ENCODE peak calls at places on chromosomes 1 and 21, in nine cellular contexts. One of them, this sample, is unnamed.

GRCh38 chr1:10694274-10694632 is 102.2 kb downstream of the CASZ1 start:
- DNase-seq in DND-41: no peak
- DNase-seq in H7: no peak
- DNase-seq in stromal cell of bone marrow: no peak
- DNase-seq in T-helper 9 cell: peak; percentile 54
- DNase-seq in NCI-H1092: peak; percentile 69
- DNase-seq in right atrium auricular region: no peak
- DNase-seq in stimulated activated CD4-positive, alpha-beta T cell treated with anti-CD3 and anti-CD28 coated beads, Interleukin-15, amount 100 ng/mL, for 24 hours: peak; percentile 64
- DNase-seq in ELR: peak; percentile 40
- DNase-seq in this sample: no peak

GRCh38 chr1:4825841-4826450 is 171.5 kb downstream of the AJAP1 start:
- DNase-seq in NCI-H1092: no peak
- DNase-seq in stimulated activated CD4-positive, alpha-beta T cell treated with anti-CD3 and anti-CD28 coated beads, Interleukin-15, amount 100 ng/mL, for 24 hours: no peak
- DNase-seq in T-helper 9 cell: no peak
- DNase-seq in H7: peak; percentile 64
- DNase-seq in right atrium auricular region: no peak
- DNase-seq in stromal cell of bone marrow: no peak
- DNase-seq in ELR: no peak
- DNase-seq in DND-41: no peak
- DNase-seq in this sample: no peak

GRCh38 chr1:39268112-39268581 is 63.7 kb downstream of the MACF1 start:
- DNase-seq in ELR: peak; percentile 79
- DNase-seq in stromal cell of bone marrow: peak; percentile 89
- DNase-seq in DND-41: no peak
- DNase-seq in H7: no peak
- DNase-seq in right atrium auricular region: peak; percentile 71
- DNase-seq in stimulated activated CD4-positive, alpha-beta T cell treated with anti-CD3 and anti-CD28 coated beads, Interleukin-15, amount 100 ng/mL, for 24 hours: peak; percentile 12
- DNase-seq in T-helper 9 cell: no peak
- DNase-seq in NCI-H1092: peak; percentile 79
- DNase-seq in this sample: no peak

GRCh38 chr21:34707876-34708325 is 39.1 kb downstream of the CLIC6 start:
- DNase-seq in T-helper 9 cell: no peak
- DNase-seq in right atrium auricular region: no peak
- DNase-seq in ELR: no peak
- DNase-seq in DND-41: peak; percentile 57
- DNase-seq in NCI-H1092: no peak
- DNase-seq in stromal cell of bone marrow: no peak
- DNase-seq in H7: no peak
- DNase-seq in stimulated activated CD4-positive, alpha-beta T cell treated with anti-CD3 and anti-CD28 coated beads, Interleukin-15, amount 100 ng/mL, for 24 hours: peak; percentile 68
- DNase-seq in this sample: no peak

GRCh38 chr21:43971201-43971991 is 40.7 kb upstream of the TRAPPC10 start:
- DNase-seq in right atrium auricular region: no peak
- DNase-seq in DND-41: no peak
- DNase-seq in stimulated activated CD4-positive, alpha-beta T cell treated with anti-CD3 and anti-CD28 coated beads, Interleukin-15, amount 100 ng/mL, for 24 hours: no peak
- DNase-seq in ELR: no peak
- DNase-seq in T-helper 9 cell: no peak
- DNase-seq in H7: peak; percentile 69
- DNase-seq in NCI-H1092: no peak
- DNase-seq in stromal cell of bone marrow: no peak
- DNase-seq in this sample: no peak

GRCh38 chr1:26126321-26127084 is 14.9 kb downstream of the PDIK1L start:
- DNase-seq in NCI-H1092: no peak
- DNase-seq in right atrium auricular region: no peak
- DNase-seq in T-helper 9 cell: peak; percentile 22
- DNase-seq in DND-41: peak; percentile 77
- DNase-seq in stimulated activated CD4-positive, alpha-beta T cell treated with anti-CD3 and anti-CD28 coated beads, Interleukin-15, amount 100 ng/mL, for 24 hours: peak; percentile 36
- DNase-seq in H7: no peak
- DNase-seq in ELR: no peak
- DNase-seq in stromal cell of bone marrow: no peak
- DNase-seq in this sample: no peak

GRCh38 chr1:181483561-181484291 is 409 bp downstream of the CACNA1E start:
- DNase-seq in H7: peak; percentile 65
- DNase-seq in stromal cell of bone marrow: no peak
- DNase-seq in right atrium auricular region: no peak
- DNase-seq in T-helper 9 cell: no peak
- DNase-seq in ELR: no peak
- DNase-seq in stimulated activated CD4-positive, alpha-beta T cell treated with anti-CD3 and anti-CD28 coated beads, Interleukin-15, amount 100 ng/mL, for 24 hours: no peak
- DNase-seq in DND-41: no peak
- DNase-seq in NCI-H1092: no peak
- DNase-seq in this sample: no peak

GRCh38 chr1:44112486-44112885 is 6.1 kb upstream of the KLF17 start:
- DNase-seq in stromal cell of bone marrow: peak; percentile 16
- DNase-seq in right atrium auricular region: peak; percentile 43
- DNase-seq in ELR: peak; percentile 32
- DNase-seq in stimulated activated CD4-positive, alpha-beta T cell treated with anti-CD3 and anti-CD28 coated beads, Interleukin-15, amount 100 ng/mL, for 24 hours: no peak
- DNase-seq in DND-41: no peak
- DNase-seq in NCI-H1092: no peak
- DNase-seq in H7: no peak
- DNase-seq in T-helper 9 cell: no peak
- DNase-seq in this sample: no peak

GRCh38 chr1:46223472-46223943 is 20.4 kb downstream of the LURAP1 start:
- DNase-seq in ELR: peak; percentile 92
- DNase-seq in right atrium auricular region: peak; percentile 81
- DNase-seq in stromal cell of bone marrow: peak; percentile 80
- DNase-seq in stimulated activated CD4-positive, alpha-beta T cell treated with anti-CD3 and anti-CD28 coated beads, Interleukin-15, amount 100 ng/mL, for 24 hours: peak; percentile 74
- DNase-seq in T-helper 9 cell: peak; percentile 31
- DNase-seq in NCI-H1092: peak; percentile 40
- DNase-seq in H7: peak; percentile 73
- DNase-seq in DND-41: peak; percentile 69
- DNase-seq in this sample: no peak

GRCh38 chr1:37861151-37861550 is 1.8 kb upstream of the MTF1 start:
- DNase-seq in NCI-H1092: no peak
- DNase-seq in T-helper 9 cell: no peak
- DNase-seq in right atrium auricular region: no peak
- DNase-seq in ELR: peak; percentile 43
- DNase-seq in stimulated activated CD4-positive, alpha-beta T cell treated with anti-CD3 and anti-CD28 coated beads, Interleukin-15, amount 100 ng/mL, for 24 hours: no peak
- DNase-seq in stromal cell of bone marrow: no peak
- DNase-seq in H7: no peak
- DNase-seq in DND-41: no peak
- DNase-seq in this sample: no peak

GRCh38 chr1:185432943-185433342 is 115.9 kb upstream of the IVNS1ABP start:
- DNase-seq in H7: no peak
- DNase-seq in T-helper 9 cell: no peak
- DNase-seq in DND-41: no peak
- DNase-seq in ELR: no peak
- DNase-seq in stimulated activated CD4-positive, alpha-beta T cell treated with anti-CD3 and anti-CD28 coated beads, Interleukin-15, amount 100 ng/mL, for 24 hours: no peak
- DNase-seq in NCI-H1092: no peak
- DNase-seq in stromal cell of bone marrow: no peak
- DNase-seq in right atrium auricular region: no peak
- DNase-seq in this sample: no peak

This sample was measured in coronary artery.